ENCODE peak calls at places on chromosomes 1 and 21, in seven cellular contexts. Y, R, L, T, M, F and X are unnamed samples.

GRCh38 chr1:68231627-68232303 is 558 bp downstream of the WLS start:
- DNase-seq in Y (no peak), R (peak; percentile 55), L (peak; percentile 90), T (peak; percentile 83), M (no peak), F (peak; percentile 80), X (peak; percentile 67)

GRCh38 chr1:29505537-29506220 is 269.4 kb downstream of the PTPRU start:
- DNase-seq in Y (no peak), R (no peak), L (no peak), T (no peak), M (no peak), F (no peak), X (no peak)

GRCh38 chr1:21491483-21492170 is 17.6 kb upstream of the ALPL start:
- DNase-seq in Y (no peak), R (no peak), L (no peak), T (no peak), M (no peak), F (no peak), X (no peak)

GRCh38 chr1:30752651-30752908 is 5.0 kb downstream of the LAPTM5 start:
- DNase-seq in Y (no peak), R (no peak), L (no peak), T (no peak), M (no peak), F (no peak), X (no peak)

GRCh38 chr21:29258626-29259335 is 39.9 kb upstream of the BACH1 start:
- DNase-seq in Y (no peak), R (peak; percentile 89), L (no peak), T (no peak), M (no peak), F (peak; percentile 84), X (no peak)

GRCh38 chr1:27536767-27537166 is 46.8 kb upstream of the WASF2 start:
- DNase-seq in Y (no peak), R (no peak), L (peak; percentile 79), T (peak; percentile 80), M (no peak), F (peak; percentile 93), X (peak; percentile 76)

GRCh38 chr1:13864760-13865159 is 164.8 kb downstream of the PRDM2 start:
- DNase-seq in Y (no peak), R (no peak), L (no peak), T (no peak), M (no peak), F (peak; percentile 43), X (no peak)

GRCh38 chr1:167342846-167343245 is 122.2 kb downstream of the POU2F1 start:
- DNase-seq in Y (no peak), R (peak; percentile 58), L (no peak), T (peak; percentile 6), M (peak; percentile 59), F (no peak), X (peak; percentile 64)

GRCh38 chr1:201361652-201362504 is 15.6 kb downstream of the TNNT2 start:
- DNase-seq in Y (peak; percentile 32), R (peak; percentile 93), L (peak; percentile 79), T (peak; percentile 71), M (peak; percentile 54), F (peak; percentile 68), X (peak; percentile 87)

GRCh38 chr1:186089938-186090337 is 285.1 kb downstream of the TPR start:
- DNase-seq in Y (no peak), R (no peak), L (no peak), T (no peak), M (no peak), F (no peak), X (no peak)

GRCh38 chr1:229998980-229999379 is 68.1 kb upstream of the GALNT2 start:
- DNase-seq in Y (no peak), R (no peak), L (no peak), T (no peak), M (no peak), F (no peak), X (no peak)

GRCh38 chr1:92762355-92762754 is 22.6 kb downstream of the EVI5 start:
- DNase-seq in Y (no peak), R (no peak), L (no peak), T (no peak), M (no peak), F (no peak), X (no peak)

DNA sequence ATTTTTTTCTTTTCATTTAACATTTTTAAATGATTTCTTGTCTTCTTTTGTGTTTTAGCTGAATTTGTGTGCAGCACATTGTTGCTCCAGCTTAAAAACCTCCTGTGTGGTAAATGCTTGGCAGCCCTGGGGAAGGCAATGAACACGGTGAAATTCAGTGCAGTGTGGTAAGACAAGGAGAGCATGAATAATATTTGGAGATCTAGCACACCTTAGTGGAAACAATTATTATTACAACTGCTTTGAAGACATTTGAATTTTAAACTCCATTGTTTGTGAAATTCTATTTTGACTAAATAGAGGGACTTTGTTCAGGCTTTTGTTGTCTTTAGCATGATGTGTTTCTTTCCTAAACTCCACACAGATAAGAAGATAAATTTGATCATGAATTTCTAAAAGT is 242.6 kb upstream of the CXADR start:
- DNase-seq in Y (no peak), R (peak; percentile 49), L (peak; percentile 38), T (peak; percentile 63), M (peak; percentile 12), F (peak; percentile 78), X (peak; percentile 44)
- TF ChIP-seq EZH2phosphoT487 in Y (no peak), R (no peak), L (no peak), T (no peak), M (no peak), F (no peak), X (no peak)

GRCh38 chr1:219271914-219272545 is 98.4 kb downstream of the LYPLAL1 start:
- DNase-seq in Y (no peak), R (peak; percentile 17), L (no peak), T (no peak), M (no peak), F (peak; percentile 52), X (no peak)
- TF ChIP-seq EZH2phosphoT487 in Y (no peak), R (no peak), L (no peak), T (no peak), M (no peak), F (no peak), X (no peak)

GRCh38 chr1:9229549-9229948 is 5.0 kb upstream of the H6PD start:
- DNase-seq in Y (no peak), R (peak; percentile 6), L (no peak), T (no peak), M (no peak), F (no peak), X (no peak)

GRCh38 chr1:9230869-9231533 is 3.6 kb upstream of the H6PD start:
- DNase-seq in Y (no peak), R (no peak), L (no peak), T (no peak), M (no peak), F (no peak), X (no peak)

GRCh38 chr1:9231648-9232332 is 2.8 kb upstream of the H6PD start:
- DNase-seq in Y (no peak), R (peak; percentile 37), L (no peak), T (no peak), M (no peak), F (peak; percentile 70), X (no peak)

GRCh38 chr1:9225411-9225785 is 9.2 kb upstream of the H6PD start:
- DNase-seq in Y (no peak), R (no peak), L (no peak), T (no peak), M (no peak), F (peak; percentile 33), X (no peak)

DNA sequence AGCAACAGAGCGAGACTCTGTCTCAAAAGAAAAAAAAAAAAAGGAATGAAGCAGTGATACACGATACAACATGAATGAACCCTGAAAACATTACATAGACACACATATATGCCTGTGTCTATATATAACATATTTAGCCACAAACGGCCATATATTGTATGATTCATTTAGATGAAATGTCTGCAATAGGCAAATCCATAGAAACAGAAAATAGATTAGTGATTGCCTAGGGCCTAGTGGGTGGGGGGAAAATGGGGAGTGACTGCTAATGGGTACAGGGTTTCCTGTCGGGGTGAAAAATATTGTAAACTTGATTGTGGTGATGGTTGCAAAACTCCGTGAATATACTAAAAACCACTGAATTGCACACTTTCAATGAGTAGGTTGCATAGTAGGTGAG is 6.0 kb upstream of the H6PD start:
- DNase-seq in Y (no peak), R (peak; percentile 31), L (no peak), T (no peak), M (no peak), F (no peak), X (no peak)
- TF ChIP-seq EZH2phosphoT487 in Y (no peak), R (no peak), L (no peak), T (no peak), M (no peak), F (no peak), X (no peak)

GRCh38 chr1:116931016-116931918 is 21.6 kb downstream of the PTGFRN start:
- DNase-seq in Y (no peak), R (no peak), L (no peak), T (no peak), M (no peak), F (no peak), X (no peak)

GRCh38 chr1:116933586-116934515 is 24.1 kb downstream of the PTGFRN start:
- DNase-seq in Y (no peak), R (no peak), L (no peak), T (no peak), M (no peak), F (peak; percentile 9), X (no peak)

GRCh38 chr1:116929961-116930592 is 20.4 kb downstream of the PTGFRN start:
- DNase-seq in Y (no peak), R (no peak), L (no peak), T (no peak), M (no peak), F (peak; percentile 36), X (no peak)

GRCh38 chr1:116934586-116935207 is 25.0 kb downstream of the PTGFRN start:
- DNase-seq in Y (no peak), R (peak; percentile 31), L (no peak), T (no peak), M (peak; percentile 30), F (no peak), X (peak; percentile 62)
- TF ChIP-seq EZH2phosphoT487 in Y (no peak), R (no peak), L (no peak), T (no peak), M (no peak), F (no peak), X (no peak)

GRCh38 chr1:156509424-156510035 is 9.0 kb upstream of the MEF2D start:
- DNase-seq in Y (no peak), R (no peak), L (no peak), T (no peak), M (no peak), F (no peak), X (no peak)

GRCh38 chr1:156506450-156506849 is 5.9 kb upstream of the MEF2D start:
- DNase-seq in Y (no peak), R (no peak), L (no peak), T (no peak), M (no peak), F (no peak), X (no peak)

GRCh38 chr1:156508955-156509234 is 8.3 kb upstream of the MEF2D start:
- DNase-seq in Y (no peak), R (no peak), L (no peak), T (no peak), M (no peak), F (peak; percentile 35), X (no peak)

GRCh38 chr1:156510709-156511108 is 10.1 kb upstream of the MEF2D start:
- DNase-seq in Y (no peak), R (no peak), L (no peak), T (no peak), M (no peak), F (peak; percentile 91), X (no peak)

GRCh38 chr1:156508205-156508954 is 7.8 kb upstream of the MEF2D start:
- DNase-seq in Y (no peak), R (no peak), L (no peak), T (no peak), M (no peak), F (peak; percentile 83), X (no peak)
- TF ChIP-seq EZH2phosphoT487 in Y (no peak), R (no peak), L (no peak), T (no peak), M (no peak), F (no peak), X (no peak)